ENCODE peak calls at places on chromosomes 13 and 19, in four cellular contexts. A is transverse colon, G is endothelial cell of umbilical vein, S is HCT116. J is an unnamed sample.

GRCh38 chr13:44652223-44652622 is 76.1 kb upstream of the TSC22D1 start:
- DNase-seq in G (no peak), A (no peak), S (no peak), J (no peak)

GRCh38 chr13:37488682-37489081 is 109.9 kb downstream of the POSTN start:
- DNase-seq in G (no peak), S (no peak), A (no peak), J (no peak)

GRCh38 chr13:44199627-44200207 is 173.9 kb upstream of the SERP2 start:
- DNase-seq in A (no peak), G (no peak), S (no peak), J (no peak)

GRCh38 chr13:24162604-24163003 is 2.1 kb downstream of the SPATA13 start:
- DNase-seq in G (no peak), A (no peak), S (no peak), J (no peak)

GRCh38 chr19:1169921-1170885 is 3.9 kb downstream of the SBNO2 start:
- DNase-seq in G (no peak), S (no peak), A (peak), J (no peak)

GRCh38 chr13:36297600-36298338 is at the start of gene CCDC169:
- DNase-seq in G (peak), A (peak), S (no peak), J (no peak)

GRCh38 chr13:104949840-104950805 is 1585.3 kb downstream of the EFNB2 start:
- DNase-seq in G (no peak), S (no peak), A (no peak), J (no peak)

GRCh38 chr19:6587093-6587820 is 3.7 kb downstream of the CD70 start:
- DNase-seq in A (no peak), S (no peak), G (no peak), J (no peak)

GRCh38 chr13:84400711-84401110 is 518.4 kb upstream of the SLITRK1 start:
- DNase-seq in S (no peak), A (no peak), G (no peak), J (no peak)

GRCh38 chr19:33429891-33430673 is 56.6 kb downstream of the CEBPG start:
- DNase-seq in A (no peak), S (no peak), G (no peak), J (no peak)

GRCh38 chr13:40158218-40158617 is 502.8 kb downstream of the COG6 start:
- DNase-seq in S (no peak), A (no peak), G (peak), J (no peak)

GRCh38 chr19:39532233-39533002 is at the start of gene EID2B:
- DNase-seq in S (peak), A (peak), G (peak), J (peak)
- TF ChIP-seq POLR2A in S (peak), A (peak), G (peak), J (peak)

GRCh38 chr13:109840893-109841287 is 54.5 kb upstream of the IRS2 start:
- DNase-seq in A (no peak), G (no peak), S (no peak), J (no peak)

GRCh38 chr13:109843695-109844094 is 57.3 kb upstream of the IRS2 start:
- DNase-seq in A (no peak), G (no peak), S (no peak), J (no peak)

GRCh38 chr13:109844396-109844795 is 58.0 kb upstream of the IRS2 start:
- DNase-seq in S (no peak), A (no peak), G (no peak), J (no peak)

GRCh38 chr13:109842521-109842920 is 56.1 kb upstream of the IRS2 start:
- DNase-seq in A (no peak), G (no peak), S (no peak), J (no peak)

DNA sequence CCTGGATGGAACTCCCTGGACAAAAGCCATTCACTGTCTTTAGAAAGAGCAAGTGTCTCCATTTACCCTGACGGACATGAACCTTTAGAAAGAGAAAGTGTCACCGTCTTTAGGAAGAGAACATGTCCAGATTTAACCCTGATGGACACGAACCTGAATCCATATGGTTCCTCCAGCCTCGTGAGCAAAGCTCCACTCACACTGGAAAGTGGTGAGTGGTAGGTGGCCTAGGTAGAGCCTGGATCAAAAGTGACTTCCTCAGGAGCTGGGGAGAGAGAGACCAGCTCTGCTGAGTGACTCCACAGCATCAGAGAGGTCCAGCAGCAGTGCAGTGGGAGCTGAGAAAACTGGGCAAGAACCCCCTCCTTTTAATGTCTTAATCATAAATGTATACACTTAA is 59.8 kb upstream of the IRS2 start:
- DNase-seq in G (no peak), A (no peak), S (no peak), J (no peak)
- TF ChIP-seq POLR2AphosphoS5 in G (no peak), A (no peak), S (no peak), J (no peak)

GRCh38 chr19:18537431-18537830 is 5.9 kb downstream of the FKBP8 start:
- DNase-seq in S (no peak), A (no peak), G (no peak), J (no peak)
- TF ChIP-seq POLR2A in S (no peak), A (peak), G (no peak), J (no peak)

GRCh38 chr19:40332669-40333068 is 15.5 kb downstream of the C19orf47 start:
- DNase-seq in S (no peak), A (no peak), G (no peak), J (no peak)

GRCh38 chr19:40335855-40336700 is 12.1 kb downstream of the C19orf47 start:
- DNase-seq in G (no peak), A (no peak), S (no peak), J (no peak)

GRCh38 chr19:40335101-40335500 is 13.1 kb downstream of the C19orf47 start:
- DNase-seq in G (peak), S (no peak), A (no peak), J (no peak)

GRCh38 chr19:40326201-40326600 is 22.0 kb downstream of the C19orf47 start:
- DNase-seq in A (no peak), S (no peak), G (no peak), J (no peak)

DNA sequence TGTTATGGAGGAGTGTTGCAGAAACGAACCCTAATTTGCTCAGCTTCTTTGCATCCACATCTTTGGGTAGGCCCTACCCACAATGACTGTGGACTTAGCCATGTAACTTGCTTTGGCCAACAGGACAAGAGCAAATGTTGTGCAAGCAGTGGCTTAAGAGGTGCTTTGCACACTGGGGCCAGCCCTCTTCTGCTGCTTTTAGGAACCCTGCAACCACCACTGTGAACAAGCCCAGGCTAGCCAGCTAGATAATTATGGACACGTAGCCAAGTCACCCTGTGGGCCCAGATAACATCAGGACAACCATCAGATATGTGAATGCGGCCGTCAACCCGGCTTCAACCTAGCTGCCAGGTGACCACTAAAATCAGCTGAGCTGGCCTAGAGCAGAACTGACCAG is 17.1 kb downstream of the C19orf47 start:
- DNase-seq in G (no peak), A (no peak), S (no peak), J (no peak)
- TF ChIP-seq POLR2AphosphoS5 in G (no peak), A (no peak), S (no peak), J (no peak)

DNA sequence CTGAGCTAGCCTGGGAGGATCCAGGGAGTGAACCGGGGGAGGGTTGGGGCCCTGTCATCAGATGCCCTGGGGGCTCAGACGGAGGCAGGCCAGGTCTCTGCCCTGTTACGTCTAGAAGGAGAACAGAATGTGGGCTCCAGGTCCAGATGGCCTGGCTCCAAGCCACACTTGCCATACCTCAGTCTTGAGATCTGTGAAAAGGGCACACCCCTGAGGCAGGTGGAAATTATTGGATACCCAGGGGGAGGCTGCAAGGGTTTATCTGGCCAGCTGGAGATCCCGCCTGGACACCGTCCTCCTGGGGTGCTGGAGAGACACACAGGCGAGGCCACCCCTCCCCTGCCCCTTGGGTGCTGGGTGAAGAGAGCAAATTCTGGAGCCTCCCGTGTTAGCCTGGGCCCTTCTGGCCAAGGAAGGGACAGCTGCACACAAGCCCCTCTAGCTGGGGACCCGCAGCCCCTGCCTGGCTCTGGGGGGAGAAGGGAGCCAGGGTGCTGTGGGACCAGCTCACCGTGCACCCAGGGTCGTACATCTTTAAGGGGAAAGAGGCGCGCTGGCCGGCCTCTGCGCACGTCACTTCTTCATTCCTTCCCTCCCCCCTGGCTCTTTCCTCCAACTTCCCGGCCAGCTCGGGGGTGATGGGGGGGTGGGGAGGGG is 808 bp upstream of the NFIC start:
- DNase-seq in S (peak), A (peak), G (no peak), J (no peak)
- TF ChIP-seq POLR2A in S (no peak), A (no peak), G (no peak), J (no peak)

GRCh38 chr19:55173717-55174409 is 6.2 kb downstream of the SYT5 start:
- DNase-seq in S (peak), A (peak), G (no peak), J (no peak)
- TF ChIP-seq POLR2AphosphoS5 in S (peak), A (no peak), G (no peak), J (no peak)